ENCODE peak calls at places on chromosomes 3 and 15, in ten cellular contexts. E is BE2C; U is Ammon's horn; X is breast epithelium; H is NCI-H510A treated with DMSO at 0.1 percent for 48 hours; S is adrenal gland; F is ACHN; N is upper lobe of right lung; D is activated T-cell treated with anti-CD3 and anti-CD28 coated beads, Interleukin-2, amount 50 U/mL, for 1 hour; P is cardiac septum. K is an unnamed sample.

GRCh38 chr3:64612082-64612860 is 75.5 kb downstream of the ADAMTS9 start:
- DNase-seq in H (no peak), E (peak), P (no peak), N (no peak), U (no peak), D (no peak), F (no peak), S (peak), X (no peak), K (no peak)

GRCh38 chr3:63333815-63334214 is 55.7 kb downstream of the SYNPR start:
- DNase-seq in X (no peak), E (no peak), U (no peak), N (no peak), D (no peak), S (no peak), H (no peak), P (no peak), F (no peak), K (no peak)

GRCh38 chr15:76327191-76328105 is 9.1 kb upstream of the ISL2 start:
- DNase-seq in S (no peak), X (no peak), U (no peak), D (no peak), P (no peak), E (no peak), N (no peak), H (no peak), F (peak), K (no peak)

GRCh38 chr15:45401665-45402161 is 23.4 kb upstream of the GATM start:
- DNase-seq in F (peak), U (no peak), P (no peak), N (no peak), E (no peak), D (no peak), S (peak), H (no peak), X (no peak), K (no peak)

GRCh38 chr3:19013879-19014278 is 134.4 kb upstream of the KCNH8 start:
- DNase-seq in N (no peak), E (no peak), S (no peak), D (no peak), F (no peak), U (no peak), X (no peak), H (no peak), P (no peak), K (no peak)

GRCh38 chr3:66121288-66121687 is 82.6 kb upstream of the MAGI1 start:
- DNase-seq in X (no peak), H (no peak), E (no peak), S (no peak), D (no peak), P (no peak), N (no peak), F (peak), U (no peak), K (no peak)

GRCh38 chr3:35184775-35185174 is 454.6 kb upstream of the ARPP21 start:
- DNase-seq in H (no peak), P (no peak), X (no peak), E (no peak), S (no peak), U (no peak), N (no peak), F (no peak), D (no peak), K (no peak)

GRCh38 chr3:146101538-146101937 is 59.4 kb downstream of the PLOD2 start:
- DNase-seq in U (no peak), N (no peak), S (no peak), D (no peak), E (no peak), X (no peak), P (no peak), F (no peak), H (no peak), K (no peak)

GRCh38 chr15:101332061-101332467 is 37.0 kb upstream of the SNRPA1 start:
- DNase-seq in P (no peak), N (no peak), S (no peak), X (no peak), F (no peak), D (no peak), U (no peak), E (no peak), H (no peak), K (no peak)

GRCh38 chr3:46710671-46711295 is 6.9 kb downstream of the PRSS50 start:
- DNase-seq in H (no peak), X (peak), E (no peak), N (peak), S (no peak), U (no peak), D (peak), F (no peak), P (peak), K (no peak)

GRCh38 chr15:52257734-52258062 is 37.9 kb downstream of the MYO5C start:
- DNase-seq in F (peak), S (no peak), P (no peak), H (no peak), E (peak), U (no peak), X (no peak), N (no peak), D (no peak), K (peak)

GRCh38 chr15:85179700-85180099 is 198.0 kb downstream of the PDE8A start:
- DNase-seq in H (no peak), E (no peak), F (no peak), U (no peak), D (no peak), P (no peak), X (no peak), N (no peak), S (no peak), K (no peak)

GRCh38 chr3:25155696-25156471 is 272.2 kb upstream of the RARB start:
- DNase-seq in E (no peak), X (no peak), D (no peak), F (peak), N (no peak), U (peak), H (no peak), P (no peak), S (no peak), K (no peak)

GRCh38 chr15:70853855-70854668 is at the start of gene LARP6:
- DNase-seq in E (peak), U (peak), H (peak), S (peak), F (peak), P (peak), D (peak), X (peak), N (no peak), K (peak)

GRCh38 chr15:91853968-91854943 is 748 bp downstream of the SLCO3A1 start:
- DNase-seq in E (peak), F (peak), P (peak), X (no peak), H (peak), D (peak), U (peak), S (peak), N (peak), K (peak)

GRCh38 chr3:43153189-43154083 is 47.6 kb upstream of the POMGNT2 start:
- DNase-seq in H (peak), P (no peak), S (peak), U (peak), D (no peak), N (peak), E (peak), X (no peak), F (no peak), K (peak)

GRCh38 chr3:150309557-150309956 is 98.5 kb upstream of the TSC22D2 start:
- DNase-seq in D (no peak), S (no peak), E (no peak), N (no peak), X (no peak), H (no peak), F (no peak), P (no peak), U (no peak), K (no peak)

GRCh38 chr15:88657326-88658069 is 18.7 kb downstream of the ISG20 start:
- DNase-seq in S (no peak), U (peak), F (peak), H (no peak), D (no peak), N (no peak), E (peak), P (no peak), X (no peak), K (no peak)

GRCh38 chr3:109927726-109928125 is 590.4 kb upstream of the DPPA4 start:
- DNase-seq in P (no peak), S (no peak), N (no peak), F (peak), U (no peak), X (no peak), H (no peak), E (no peak), D (no peak), K (no peak)

GRCh38 chr15:34065941-34066340 is 26.9 kb upstream of the AVEN start:
- DNase-seq in D (no peak), H (no peak), N (no peak), U (no peak), X (no peak), S (no peak), E (no peak), F (no peak), P (no peak), K (no peak)

GRCh38 chr15:75554717-75555116 is 24.4 kb downstream of the PTPN9 start:
- DNase-seq in F (no peak), H (no peak), D (no peak), N (no peak), P (no peak), S (no peak), E (no peak), U (no peak), X (no peak), K (no peak)

GRCh38 chr3:107431048-107431297 is 53.7 kb downstream of the CCDC54 start:
- DNase-seq in H (no peak), X (peak), F (peak), U (peak), N (no peak), D (peak), E (no peak), P (no peak), S (peak), K (no peak)

GRCh38 chr3:194034556-194035336 is 101.2 kb upstream of the HES1 start:
- DNase-seq in U (no peak), F (no peak), N (no peak), E (no peak), P (no peak), H (no peak), S (no peak), X (no peak), D (no peak), K (no peak)

GRCh38 chr3:110180733-110181132 is 843.4 kb upstream of the DPPA4 start:
- DNase-seq in X (no peak), P (no peak), H (no peak), S (no peak), U (peak), N (no peak), E (no peak), F (no peak), D (no peak), K (peak)

GRCh38 chr3:129310111-129310601 is 31.5 kb downstream of the HMCES start:
- DNase-seq in S (no peak), N (no peak), P (no peak), F (no peak), U (no peak), D (no peak), H (peak), X (no peak), E (no peak), K (no peak)

GRCh38 chr3:134328147-134328591 is 46.1 kb downstream of the AMOTL2 start:
- DNase-seq in D (no peak), E (no peak), N (no peak), F (peak), H (no peak), P (no peak), U (no peak), S (peak), X (peak), K (peak)

GRCh38 chr15:44801368-44801767 is 65.0 kb downstream of the TRIM69 start:
- DNase-seq in U (no peak), N (no peak), P (no peak), F (no peak), H (no peak), D (no peak), E (no peak), S (no peak), X (no peak), K (no peak)

GRCh38 chr15:34721802-34722795 is 32.7 kb downstream of the GJD2 start:
- DNase-seq in U (peak), P (peak), D (no peak), F (peak), S (peak), X (no peak), N (no peak), H (peak), E (peak), K (peak)

GRCh38 chr3:33074217-33075067 is 22.5 kb downstream of the GLB1 start:
- DNase-seq in D (peak), E (peak), S (peak), F (peak), P (no peak), N (no peak), U (peak), X (no peak), H (peak), K (peak)

GRCh38 chr3:56987238-56987932 is 73.1 kb upstream of the SPATA12 start:
- DNase-seq in D (peak), N (no peak), X (no peak), P (no peak), S (no peak), H (no peak), U (no peak), E (no peak), F (no peak), K (no peak)

GRCh38 chr3:197756704-197757103 is 7.0 kb downstream of the FYTTD1 start:
- DNase-seq in F (no peak), S (no peak), U (no peak), H (no peak), X (no peak), N (no peak), P (no peak), E (no peak), D (no peak), K (no peak)

GRCh38 chr3:189298469-189299375 is 127.0 kb downstream of the TPRG1 start:
- DNase-seq in E (no peak), N (no peak), P (no peak), X (no peak), H (no peak), S (no peak), F (no peak), U (no peak), D (no peak), K (no peak)

GRCh38 chr3:155065537-155065936 is 14.6 kb upstream of the MME start:
- DNase-seq in N (no peak), D (no peak), S (no peak), U (no peak), P (no peak), H (no peak), E (no peak), X (no peak), F (no peak), K (no peak)

GRCh38 chr3:197960694-197961581 is 921 bp downstream of the LMLN start:
- DNase-seq in N (no peak), X (no peak), E (no peak), H (no peak), F (no peak), P (no peak), S (peak), U (no peak), D (no peak), K (peak)